ENCODE peak calls at places on chromosome 5, in ten cellular contexts. E is H7; Q is right atrium auricular region; D is stimulated activated CD4-positive, alpha-beta T cell treated with anti-CD3 and anti-CD28 coated beads, Interleukin-12 subunit alpha, Interleukin-12 subunit beta, amount 100 ng/mL, for 4 hours; G is CD8-positive, alpha-beta memory T cell; Y is AG09309; F is left cardiac atrium; V is hypothalamus; W is NAMALWA; M is cerebellar nuclear complex. R is an unnamed sample.

GRCh38 chr5:172229904-172230303 is 35.9 kb downstream of the EFCAB9 start:
- DNase-seq in E (no peak), Q (no peak), D (no peak), G (no peak), Y (no peak), F (no peak), V (no peak), W (no peak), M (no peak), R (no peak)

GRCh38 chr5:180467028-180467427 is 27.2 kb upstream of the CNOT6 start:
- DNase-seq in E (peak; percentile 38), Q (no peak), D (no peak), G (no peak), Y (no peak), F (peak; percentile 67), V (no peak), W (no peak), M (no peak), R (peak; percentile 69)

GRCh38 chr5:53256746-53257145 is 147.2 kb upstream of the MOCS2 start:
- DNase-seq in E (no peak), Q (peak; percentile 59), D (no peak), G (no peak), Y (no peak), F (no peak), V (no peak), W (no peak), M (no peak), R (no peak)

GRCh38 chr5:149355688-149356087 is 2.2 kb upstream of the PCYOX1L start:
- DNase-seq in E (no peak), Q (no peak), D (no peak), G (no peak), Y (no peak), F (no peak), V (no peak), W (no peak), M (no peak), R (no peak)

GRCh38 chr5:177495243-177496060 is 2.0 kb downstream of the PDLIM7 start:
- DNase-seq in E (peak; percentile 91), Q (peak; percentile 86), D (no peak), G (no peak), Y (peak; percentile 46), F (peak; percentile 80), V (no peak), W (peak; percentile 50), M (no peak), R (peak; percentile 87)

GRCh38 chr5:16245956-16246355 is 66.4 kb upstream of the MARCHF11 start:
- DNase-seq in E (no peak), Q (no peak), D (no peak), G (no peak), Y (no peak), F (no peak), V (no peak), W (no peak), M (no peak), R (no peak)

GRCh38 chr5:120794121-120794520 is 330.0 kb downstream of the PRR16 start:
- DNase-seq in E (no peak), Q (no peak), D (no peak), G (no peak), Y (no peak), F (no peak), V (no peak), W (no peak), M (no peak), R (no peak)

GRCh38 chr5:162217037-162217436 is 149.5 kb downstream of the GABRG2 start:
- DNase-seq in E (no peak), Q (no peak), D (no peak), G (no peak), Y (no peak), F (no peak), V (no peak), W (no peak), M (no peak), R (no peak)

GRCh38 chr5:143154495-143155375 is 248.8 kb downstream of the NR3C1 start:
- DNase-seq in E (no peak), Q (no peak), D (no peak), G (no peak), Y (no peak), F (no peak), V (no peak), W (no peak), M (no peak), R (no peak)

GRCh38 chr5:27315541-27316282 is 277.3 kb upstream of the CDH9 start:
- DNase-seq in E (peak; percentile 19), Q (no peak), D (no peak), G (no peak), Y (peak; percentile 31), F (no peak), V (no peak), W (no peak), M (no peak), R (no peak)

GRCh38 chr5:112159435-112159834 is 259.6 kb downstream of the EPB41L4A start:
- DNase-seq in E (no peak), Q (peak; percentile 82), D (no peak), G (no peak), Y (no peak), F (peak; percentile 65), V (no peak), W (no peak), M (no peak), R (no peak)

GRCh38 chr5:989961-990530 is 18.6 kb upstream of the NKD2 start:
- DNase-seq in E (peak; percentile 89), Q (peak; percentile 85), D (no peak), G (no peak), Y (no peak), F (peak; percentile 83), V (no peak), W (no peak), M (no peak), R (peak; percentile 89)

GRCh38 chr5:41112486-41113455 is 41.6 kb upstream of the MROH2B start:
- DNase-seq in E (no peak), Q (no peak), D (no peak), G (no peak), Y (peak; percentile 1), F (no peak), V (no peak), W (no peak), M (no peak), R (no peak)

GRCh38 chr5:176629853-176630680 is at the start of the genes EIF4E1B and SNCB:
- DNase-seq in E (peak; percentile 95), Q (no peak), D (peak; percentile 57), G (no peak), Y (no peak), F (peak; percentile 53), V (no peak), W (peak; percentile 80), M (no peak), R (no peak)

GRCh38 chr5:56175465-56175864 is 57.7 kb downstream of the ANKRD55 start:
- DNase-seq in E (peak; percentile 23), Q (peak; percentile 73), D (no peak), G (no peak), Y (peak; percentile 73), F (peak; percentile 43), V (no peak), W (no peak), M (no peak), R (no peak)

GRCh38 chr5:13276143-13276542 is 668.3 kb downstream of the DNAH5 start:
- DNase-seq in E (no peak), Q (no peak), D (no peak), G (no peak), Y (no peak), F (no peak), V (no peak), W (no peak), M (no peak), R (no peak)